ENCODE peak calls at places on chromosomes 12 and 14, in eight cellular contexts. M, L, O, P, A, C, N and D are unnamed samples. For H3K4me1 and H3K36me3, the result is how much of the 10 kb centered on the place peaks cover.

GRCh38 chr12:95118138-95118787 is 44.8 kb upstream of the NR2C1 start:
- DNase-seq in M (peak), L (no peak), O (no peak), P (no peak), A (no peak), C (peak), N (no peak), D (no peak)

GRCh38 chr14:76846331-76847047 is 20.3 kb downstream of the LRRC74A start:
- DNase-seq in M (no peak), L (no peak), O (peak), P (peak), A (no peak), C (no peak), N (no peak), D (no peak)

GRCh38 chr14:31527546-31527945 is 33.7 kb upstream of the NUBPL start:
- DNase-seq in M (no peak), L (no peak), O (no peak), P (no peak), A (no peak), C (no peak), N (no peak), D (no peak)

GRCh38 chr12:42213023-42213422 is 25.0 kb downstream of the YAF2 start:
- DNase-seq in M (peak), L (no peak), O (peak), P (no peak), A (no peak), C (peak), N (no peak), D (no peak)

GRCh38 chr12:69329669-69330428 is 18.3 kb upstream of the LYZ start:
- DNase-seq in M (no peak), L (no peak), O (peak), P (no peak), A (peak), C (no peak), N (no peak), D (peak)

GRCh38 chr12:45703942-45704341 is 25.6 kb upstream of the ARID2 start:
- DNase-seq in M (peak), L (no peak), O (no peak), P (no peak), A (no peak), C (peak), N (no peak), D (no peak)

GRCh38 chr12:67394600-67394999 is 125.4 kb downstream of the CAND1 start:
- DNase-seq in M (peak), L (no peak), O (no peak), P (peak), A (no peak), C (peak), N (peak), D (no peak)

GRCh38 chr14:22549981-22550670 is 38.9 kb downstream of the DAD1 start:
- DNase-seq in M (no peak), L (no peak), O (peak), P (peak), A (peak), C (peak), N (peak), D (peak)

GRCh38 chr12:3117144-3117581 is 40.0 kb downstream of the TSPAN9 start:
- DNase-seq in M (peak), L (no peak), O (no peak), P (peak), A (no peak), C (peak), N (no peak), D (no peak)

GRCh38 chr12:15763336-15763735 is 25.9 kb downstream of the EPS8 start:
- DNase-seq in M (no peak), L (no peak), O (no peak), P (no peak), A (no peak), C (no peak), N (no peak), D (no peak)

GRCh38 chr12:67650127-67650495 is 1.6 kb downstream of the DYRK2 start:
- DNase-seq in M (no peak), L (peak), O (no peak), P (no peak), A (no peak), C (no peak), N (no peak), D (no peak)

GRCh38 chr14:76964695-76965094 is 63.8 kb downstream of the IRF2BPL start:
- DNase-seq in M (no peak), L (no peak), O (no peak), P (no peak), A (no peak), C (no peak), N (no peak), D (no peak)

GRCh38 chr12:8420506-8420905 is 35.3 kb upstream of the CLEC6A start:
- DNase-seq in M (no peak), L (no peak), O (no peak), P (no peak), A (no peak), C (no peak), N (no peak), D (no peak)

GRCh38 chr14:28707814-28708213 is 58.8 kb upstream of the FOXG1 start:
- DNase-seq in M (peak), L (no peak), O (no peak), P (no peak), A (no peak), C (peak), N (no peak), D (no peak)

GRCh38 chr14:61516125-61516740 is 179.1 kb upstream of the HIF1A start:
- DNase-seq in M (no peak), L (no peak), O (no peak), P (no peak), A (no peak), C (peak), N (no peak), D (no peak)

DNA sequence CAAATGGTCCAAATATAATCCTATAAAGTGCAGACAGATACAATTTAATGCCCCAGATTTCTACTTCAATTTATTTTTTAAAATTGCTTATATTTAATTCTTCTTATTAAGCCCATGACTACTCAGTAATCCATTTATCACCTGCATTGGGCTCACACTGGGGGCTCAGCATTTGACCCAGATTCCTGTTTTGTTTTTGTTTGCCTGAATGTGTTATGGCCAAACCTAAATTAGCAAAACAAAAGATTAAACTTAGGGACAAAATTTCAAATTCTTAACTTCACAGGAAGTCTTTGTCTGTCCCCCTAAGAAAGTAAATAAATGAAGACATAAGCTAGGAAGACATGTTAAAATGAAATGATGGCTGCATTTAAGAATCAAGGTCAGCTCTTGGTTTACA is 322.3 kb downstream of the RMST start:
- DNase-seq in M (no peak), L (no peak), O (no peak), P (no peak), A (no peak), C (no peak), N (peak), D (no peak)
- H3K4me3 ChIP-seq in M (no peak), L (no peak), O (no peak), P (no peak), A (no peak), C (no peak), N (no peak), D (no peak)

GRCh38 chr14:99562848-99563748 is 40.9 kb downstream of the CCDC85C start:
- DNase-seq in M (peak), L (peak), O (no peak), P (peak), A (no peak), C (peak), N (peak), D (no peak)
- H3K4me1 ChIP-seq in M (under half), L (half or more), O (under half), P (under half), A (under half), C (under half), N (under half), D (under half)

DNA sequence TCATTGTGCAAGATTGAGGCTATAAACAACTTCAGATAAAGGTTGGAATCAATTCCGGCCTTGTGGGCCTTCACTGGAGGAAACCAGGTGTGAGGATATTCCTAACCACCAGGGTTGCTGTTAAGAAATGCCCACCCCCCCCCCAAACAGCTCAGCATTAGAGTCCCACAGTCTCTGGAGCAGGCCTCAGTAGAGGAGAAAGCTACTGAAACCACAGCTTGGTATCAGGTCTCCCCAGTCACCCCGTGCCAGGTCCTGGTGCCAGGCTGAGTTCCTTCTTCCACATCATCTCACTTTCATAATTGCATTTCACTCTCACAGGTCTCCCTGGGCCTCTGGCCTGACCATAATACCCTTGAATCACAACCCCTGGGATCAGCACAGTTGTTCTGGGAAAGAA is 12.5 kb downstream of the GALNT6 start:
- DNase-seq in M (no peak), L (no peak), O (no peak), P (no peak), A (no peak), C (no peak), N (no peak), D (no peak)
- H3K36me3 ChIP-seq in M (under half), L (under half), O (under half), P (under half), A (under half), C (under half), N (under half), D (under half)

DNA sequence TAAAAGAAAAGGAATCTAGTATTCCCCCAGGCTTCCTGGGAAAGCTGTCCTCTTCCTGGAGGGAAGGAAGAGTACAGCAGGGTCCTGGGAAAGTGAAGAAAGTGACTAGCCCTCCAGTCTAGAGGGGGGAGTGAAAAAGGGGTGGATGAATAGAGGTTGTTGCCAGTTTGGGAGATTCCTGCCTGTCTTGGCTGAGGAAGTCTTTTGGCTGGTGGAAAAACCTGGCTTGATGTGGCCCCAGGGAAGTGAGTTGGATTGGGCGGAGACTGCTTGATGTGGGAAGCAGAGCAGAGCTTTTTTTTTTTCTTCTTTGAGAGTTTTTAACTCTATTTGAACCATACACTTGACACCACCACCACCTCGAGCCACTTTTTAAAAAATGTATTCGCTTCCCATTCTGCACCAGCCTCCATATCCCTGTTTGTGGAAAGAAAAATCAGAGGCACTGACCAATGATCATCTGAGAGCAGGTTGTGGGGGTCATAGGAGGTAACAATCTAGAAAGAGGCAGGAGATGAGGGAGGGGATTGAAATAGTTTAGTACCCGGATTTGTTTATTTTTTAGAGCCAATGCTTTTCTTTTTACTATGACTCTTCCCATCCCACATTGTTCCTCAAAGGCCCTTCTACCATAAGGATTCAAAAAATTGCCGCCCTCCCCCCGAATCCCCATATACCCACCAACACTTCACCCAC is 718 bp upstream of the DTX3 start:
- DNase-seq in M (peak), L (no peak), O (no peak), P (peak), A (no peak), C (peak), N (peak), D (no peak)
- H3K4me3 ChIP-seq in M (no peak), L (peak), O (no peak), P (peak), A (peak), C (peak), N (peak), D (peak)

GRCh38 chr12:4826909-4827308 is 82.8 kb upstream of the KCNA1 start:
- DNase-seq in M (no peak), L (no peak), O (no peak), P (no peak), A (no peak), C (no peak), N (no peak), D (no peak)
- H3K4me1 ChIP-seq in M (under half), L (under half), O (half or more), P (under half), A (half or more), C (under half), N (under half), D (under half)

GRCh38 chr14:74671789-74672188 is 41.1 kb downstream of the AREL1 start:
- DNase-seq in M (peak), L (no peak), O (no peak), P (peak), A (no peak), C (peak), N (no peak), D (no peak)

GRCh38 chr14:74669846-74670245 is 43.0 kb downstream of the AREL1 start:
- DNase-seq in M (no peak), L (no peak), O (no peak), P (no peak), A (no peak), C (no peak), N (no peak), D (no peak)

GRCh38 chr14:74675219-74675618 is 37.7 kb downstream of the AREL1 start:
- DNase-seq in M (no peak), L (no peak), O (no peak), P (no peak), A (no peak), C (no peak), N (no peak), D (no peak)

GRCh38 chr14:74670726-74671125 is 42.2 kb downstream of the AREL1 start:
- DNase-seq in M (no peak), L (no peak), O (no peak), P (no peak), A (no peak), C (peak), N (no peak), D (no peak)

DNA sequence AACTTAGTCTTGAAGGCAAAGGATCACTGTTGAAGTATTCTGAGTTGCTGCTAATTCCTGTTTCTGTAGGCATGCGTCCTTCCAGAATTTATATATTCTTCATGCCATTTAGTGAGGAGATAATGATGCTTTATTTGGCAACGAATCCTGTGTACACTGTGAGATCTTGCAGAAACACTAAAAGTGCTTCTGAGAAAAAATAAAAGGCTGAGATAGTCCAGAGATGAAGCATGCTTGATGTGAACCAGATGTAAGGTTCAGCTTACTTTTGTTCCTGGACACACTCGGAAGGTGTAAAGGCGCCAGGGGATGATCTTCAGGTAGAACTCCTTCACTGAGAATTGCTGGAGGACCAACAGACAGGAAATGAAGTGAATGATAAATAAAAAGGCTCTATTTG is 39.1 kb downstream of the AREL1 start:
- DNase-seq in M (no peak), L (no peak), O (no peak), P (no peak), A (no peak), C (no peak), N (no peak), D (no peak)
- H3K36me3 ChIP-seq in M (under half), L (under half), O (half or more), P (half or more), A (half or more), C (under half), N (under half), D (half or more)

GRCh38 chr14:102545461-102546265 is 36.1 kb upstream of the ANKRD9 start:
- DNase-seq in M (no peak), L (no peak), O (no peak), P (no peak), A (no peak), C (no peak), N (peak), D (no peak)
- H3K4me3 ChIP-seq in M (no peak), L (no peak), O (no peak), P (no peak), A (no peak), C (no peak), N (peak), D (no peak)

GRCh38 chr12:11732760-11733159 is 83.3 kb downstream of the ETV6 start:
- DNase-seq in M (no peak), L (no peak), O (no peak), P (no peak), A (no peak), C (no peak), N (no peak), D (no peak)

GRCh38 chr12:11731042-11731357 is 81.5 kb downstream of the ETV6 start:
- DNase-seq in M (no peak), L (no peak), O (no peak), P (no peak), A (no peak), C (no peak), N (no peak), D (no peak)

GRCh38 chr12:11731455-11731854 is 82.0 kb downstream of the ETV6 start:
- DNase-seq in M (peak), L (no peak), O (no peak), P (no peak), A (no peak), C (peak), N (no peak), D (no peak)

GRCh38 chr12:11730299-11731041 is 81.0 kb downstream of the ETV6 start:
- DNase-seq in M (peak), L (no peak), O (peak), P (no peak), A (no peak), C (no peak), N (peak), D (no peak)

DNA sequence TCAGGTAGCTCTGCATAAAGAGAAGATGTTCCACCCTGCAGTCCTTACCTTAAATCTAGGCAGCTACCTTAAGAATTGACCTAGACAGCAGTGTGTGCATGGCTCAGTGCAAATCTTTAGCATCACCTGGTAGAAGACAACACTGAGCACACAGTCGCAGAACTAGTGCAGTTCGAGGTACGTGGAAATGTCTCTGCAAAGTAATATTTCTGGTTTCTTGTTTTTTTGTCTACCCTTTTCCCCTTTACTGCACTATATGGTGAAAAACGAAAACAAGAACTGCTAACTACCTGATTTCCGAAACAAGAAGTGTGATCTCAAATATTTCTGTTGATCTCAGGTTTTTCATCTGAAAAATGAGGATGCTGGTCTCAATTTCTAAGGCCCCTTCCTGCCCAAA is 82.5 kb downstream of the ETV6 start:
- DNase-seq in M (no peak), L (no peak), O (no peak), P (no peak), A (no peak), C (no peak), N (no peak), D (no peak)
- H3K4me1 ChIP-seq in M (under half), L (under half), O (half or more), P (under half), A (under half), C (under half), N (under half), D (under half)